ENCODE peak calls at places on chromosomes 5 and 9, in eight cellular contexts. One of them, this sample, is unnamed. For H3K27me3, the result is how much of the 10 kb centered on the place peaks cover.

GRCh38 chr5:123289210-123289609 is 134.0 kb downstream of the CEP120 start:
- DNase-seq in colonic mucosa: no peak
- DNase-seq in H9: no peak
- DNase-seq in HCT116: no peak
- DNase-seq in fibroblast of lung: no peak
- DNase-seq in PC-3: no peak
- DNase-seq in IMR-90: no peak
- DNase-seq in mammary epithelial cell: no peak
- DNase-seq in this sample: no peak

GRCh38 chr5:172901788-172902496 is 57.3 kb upstream of the RPL26L1 start:
- DNase-seq in colonic mucosa: no peak
- DNase-seq in H9: no peak
- DNase-seq in HCT116: no peak
- DNase-seq in fibroblast of lung: peak
- DNase-seq in PC-3: peak
- DNase-seq in IMR-90: peak
- DNase-seq in mammary epithelial cell: no peak
- DNase-seq in this sample: peak

GRCh38 chr9:121133104-121133816 is 58.5 kb downstream of the CNTRL start:
- DNase-seq in colonic mucosa: peak
- DNase-seq in H9: peak
- DNase-seq in HCT116: no peak
- DNase-seq in fibroblast of lung: no peak
- DNase-seq in PC-3: no peak
- DNase-seq in IMR-90: no peak
- DNase-seq in mammary epithelial cell: peak
- DNase-seq in this sample: peak

GRCh38 chr5:154520861-154521453 is 42.9 kb upstream of the HAND1 start:
- DNase-seq in colonic mucosa: peak
- DNase-seq in H9: peak
- DNase-seq in HCT116: peak
- DNase-seq in fibroblast of lung: no peak
- DNase-seq in PC-3: peak
- DNase-seq in IMR-90: no peak
- DNase-seq in mammary epithelial cell: no peak
- DNase-seq in this sample: peak

GRCh38 chr9:14418262-14419200 is 104.6 kb upstream of the NFIB start:
- DNase-seq in colonic mucosa: no peak
- DNase-seq in H9: no peak
- DNase-seq in HCT116: no peak
- DNase-seq in fibroblast of lung: no peak
- DNase-seq in PC-3: peak
- DNase-seq in IMR-90: no peak
- DNase-seq in mammary epithelial cell: no peak
- DNase-seq in this sample: no peak

GRCh38 chr5:97979740-97980139 is 793.7 kb upstream of the RGMB start:
- DNase-seq in colonic mucosa: no peak
- DNase-seq in H9: no peak
- DNase-seq in HCT116: no peak
- DNase-seq in fibroblast of lung: peak
- DNase-seq in PC-3: no peak
- DNase-seq in IMR-90: peak
- DNase-seq in mammary epithelial cell: no peak
- DNase-seq in this sample: no peak

GRCh38 chr5:143208781-143209510 is 194.5 kb downstream of the NR3C1 start:
- DNase-seq in colonic mucosa: no peak
- DNase-seq in H9: no peak
- DNase-seq in HCT116: no peak
- DNase-seq in fibroblast of lung: peak
- DNase-seq in PC-3: peak
- DNase-seq in IMR-90: peak
- DNase-seq in mammary epithelial cell: no peak
- DNase-seq in this sample: no peak

GRCh38 chr5:54357371-54358058 is 47.1 kb upstream of the ARL15 start:
- DNase-seq in colonic mucosa: no peak
- DNase-seq in H9: no peak
- DNase-seq in HCT116: no peak
- DNase-seq in fibroblast of lung: no peak
- DNase-seq in PC-3: no peak
- DNase-seq in IMR-90: no peak
- DNase-seq in mammary epithelial cell: no peak
- DNase-seq in this sample: no peak

GRCh38 chr9:137321726-137322361 is 19.8 kb upstream of the NRARP start:
- DNase-seq in colonic mucosa: no peak
- DNase-seq in H9: no peak
- DNase-seq in HCT116: no peak
- DNase-seq in fibroblast of lung: no peak
- DNase-seq in PC-3: no peak
- DNase-seq in IMR-90: no peak
- DNase-seq in mammary epithelial cell: no peak
- DNase-seq in this sample: peak

GRCh38 chr5:17228833-17229291 is 11.4 kb downstream of the BASP1 start:
- DNase-seq in colonic mucosa: no peak
- DNase-seq in H9: no peak
- DNase-seq in HCT116: no peak
- DNase-seq in fibroblast of lung: peak
- DNase-seq in PC-3: no peak
- DNase-seq in IMR-90: peak
- DNase-seq in mammary epithelial cell: peak
- DNase-seq in this sample: no peak

GRCh38 chr5:120531215-120531614 is 67.1 kb downstream of the PRR16 start:
- DNase-seq in colonic mucosa: no peak
- DNase-seq in H9: no peak
- DNase-seq in HCT116: no peak
- DNase-seq in fibroblast of lung: no peak
- DNase-seq in PC-3: no peak
- DNase-seq in IMR-90: no peak
- DNase-seq in mammary epithelial cell: no peak
- DNase-seq in this sample: no peak

GRCh38 chr5:27594141-27594540 is 555.8 kb upstream of the CDH9 start:
- DNase-seq in colonic mucosa: no peak
- DNase-seq in H9: no peak
- DNase-seq in HCT116: no peak
- DNase-seq in fibroblast of lung: no peak
- DNase-seq in PC-3: no peak
- DNase-seq in IMR-90: no peak
- DNase-seq in mammary epithelial cell: no peak
- DNase-seq in this sample: no peak

GRCh38 chr9:93071464-93071863 is 13.0 kb downstream of the SUSD3 start:
- DNase-seq in colonic mucosa: no peak
- DNase-seq in H9: peak
- DNase-seq in HCT116: peak
- DNase-seq in fibroblast of lung: peak
- DNase-seq in PC-3: peak
- DNase-seq in IMR-90: peak
- DNase-seq in mammary epithelial cell: no peak
- DNase-seq in this sample: peak

GRCh38 chr9:97237311-97237786 is 70.1 kb upstream of the CCDC180 start:
- DNase-seq in colonic mucosa: no peak
- DNase-seq in H9: peak
- DNase-seq in HCT116: no peak
- DNase-seq in fibroblast of lung: no peak
- DNase-seq in PC-3: no peak
- DNase-seq in IMR-90: no peak
- DNase-seq in mammary epithelial cell: no peak
- DNase-seq in this sample: peak

GRCh38 chr5:154181156-154181555 is 9.4 kb upstream of the GALNT10 start:
- DNase-seq in colonic mucosa: peak
- DNase-seq in H9: no peak
- DNase-seq in HCT116: no peak
- DNase-seq in fibroblast of lung: no peak
- DNase-seq in PC-3: no peak
- DNase-seq in IMR-90: no peak
- DNase-seq in mammary epithelial cell: no peak
- DNase-seq in this sample: no peak

GRCh38 chr9:77606526-77606925 is 41.6 kb downstream of the GNA14 start:
- DNase-seq in colonic mucosa: no peak
- DNase-seq in H9: no peak
- DNase-seq in HCT116: no peak
- DNase-seq in fibroblast of lung: no peak
- DNase-seq in PC-3: no peak
- DNase-seq in IMR-90: no peak
- DNase-seq in mammary epithelial cell: no peak
- DNase-seq in this sample: no peak

GRCh38 chr9:36815566-36816348 is 218.3 kb downstream of the PAX5 start:
- DNase-seq in colonic mucosa: no peak
- DNase-seq in H9: no peak
- DNase-seq in HCT116: no peak
- DNase-seq in fibroblast of lung: no peak
- DNase-seq in PC-3: no peak
- DNase-seq in IMR-90: no peak
- DNase-seq in mammary epithelial cell: no peak
- DNase-seq in this sample: no peak

GRCh38 chr5:321233-321725 is at the start of gene AHRR:
- DNase-seq in colonic mucosa: peak
- DNase-seq in H9: peak
- DNase-seq in HCT116: no peak
- DNase-seq in fibroblast of lung: peak
- DNase-seq in PC-3: peak
- DNase-seq in IMR-90: peak
- DNase-seq in mammary epithelial cell: peak
- DNase-seq in this sample: peak

GRCh38 chr9:107106416-107106815 is 176.7 kb upstream of the RAD23B start:
- DNase-seq in colonic mucosa: no peak
- DNase-seq in H9: no peak
- DNase-seq in HCT116: no peak
- DNase-seq in fibroblast of lung: no peak
- DNase-seq in PC-3: no peak
- DNase-seq in IMR-90: no peak
- DNase-seq in mammary epithelial cell: no peak
- DNase-seq in this sample: no peak

GRCh38 chr9:126378761-126379160 is 52.1 kb downstream of the MVB12B start:
- DNase-seq in colonic mucosa: peak
- DNase-seq in H9: no peak
- DNase-seq in HCT116: no peak
- DNase-seq in fibroblast of lung: no peak
- DNase-seq in PC-3: no peak
- DNase-seq in IMR-90: no peak
- DNase-seq in mammary epithelial cell: no peak
- DNase-seq in this sample: no peak

GRCh38 chr5:124735169-124735858 is 11.1 kb downstream of the ZNF608 start:
- DNase-seq in colonic mucosa: peak
- DNase-seq in H9: peak
- DNase-seq in HCT116: no peak
- DNase-seq in fibroblast of lung: peak
- DNase-seq in PC-3: no peak
- DNase-seq in IMR-90: no peak
- DNase-seq in mammary epithelial cell: no peak
- DNase-seq in this sample: peak

GRCh38 chr9:88672874-88673695 is 138.1 kb downstream of the NXNL2 start:
- DNase-seq in colonic mucosa: no peak
- DNase-seq in H9: no peak
- DNase-seq in HCT116: no peak
- DNase-seq in fibroblast of lung: no peak
- DNase-seq in PC-3: no peak
- DNase-seq in IMR-90: no peak
- DNase-seq in mammary epithelial cell: no peak
- DNase-seq in this sample: peak
- TF ChIP-seq CTCF in colonic mucosa: no peak
- TF ChIP-seq CTCF in H9: peak
- TF ChIP-seq CTCF in HCT116: no peak
- TF ChIP-seq CTCF in fibroblast of lung: no peak
- TF ChIP-seq CTCF in PC-3: no peak
- TF ChIP-seq CTCF in IMR-90: no peak
- TF ChIP-seq CTCF in mammary epithelial cell: peak
- TF ChIP-seq CTCF in this sample: peak

DNA sequence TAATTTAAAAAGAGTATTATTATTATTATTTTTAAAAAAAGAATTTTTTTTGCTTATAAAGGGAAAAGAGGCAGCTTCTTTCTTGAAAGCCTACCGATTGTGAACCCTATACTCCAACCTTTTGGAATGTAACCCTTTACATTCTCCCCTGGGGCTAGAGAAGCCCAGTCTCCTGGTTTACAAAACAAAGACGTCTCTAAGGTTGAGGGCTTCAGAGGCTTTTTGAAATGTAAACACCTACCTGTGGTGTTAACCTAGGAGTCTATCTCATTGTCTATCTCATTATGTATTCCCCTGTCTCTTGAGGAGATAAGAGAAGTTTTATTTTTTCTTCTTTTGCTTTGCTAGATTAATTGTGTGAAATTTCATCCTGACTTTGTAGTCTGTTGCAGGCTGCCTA is 4.7 kb downstream of the TNFSF8 start:
- DNase-seq in colonic mucosa: no peak
- DNase-seq in H9: peak
- DNase-seq in HCT116: no peak
- DNase-seq in fibroblast of lung: no peak
- DNase-seq in PC-3: no peak
- DNase-seq in IMR-90: no peak
- DNase-seq in mammary epithelial cell: no peak
- DNase-seq in this sample: no peak
- H3K27me3 ChIP-seq in colonic mucosa: under half
- H3K27me3 ChIP-seq in H9: half or more
- H3K27me3 ChIP-seq in HCT116: under half
- H3K27me3 ChIP-seq in fibroblast of lung: under half
- H3K27me3 ChIP-seq in PC-3: under half
- H3K27me3 ChIP-seq in IMR-90: half or more
- H3K27me3 ChIP-seq in mammary epithelial cell: under half
- H3K27me3 ChIP-seq in this sample: half or more

GRCh38 chr5:168317096-168317520 is 25.7 kb downstream of the WWC1 start:
- DNase-seq in colonic mucosa: no peak
- DNase-seq in H9: no peak
- DNase-seq in HCT116: no peak
- DNase-seq in fibroblast of lung: no peak
- DNase-seq in PC-3: no peak
- DNase-seq in IMR-90: no peak
- DNase-seq in mammary epithelial cell: no peak
- DNase-seq in this sample: no peak
- H3K9ac ChIP-seq in colonic mucosa: no peak
- H3K9ac ChIP-seq in H9: no peak
- H3K9ac ChIP-seq in HCT116: peak
- H3K9ac ChIP-seq in fibroblast of lung: no peak
- H3K9ac ChIP-seq in PC-3: no peak
- H3K9ac ChIP-seq in IMR-90: peak
- H3K9ac ChIP-seq in mammary epithelial cell: no peak
- H3K9ac ChIP-seq in this sample: no peak

GRCh38 chr5:82105457-82105856 is 133.6 kb downstream of the ATG10 start:
- DNase-seq in colonic mucosa: no peak
- DNase-seq in H9: no peak
- DNase-seq in HCT116: no peak
- DNase-seq in fibroblast of lung: peak
- DNase-seq in PC-3: peak
- DNase-seq in IMR-90: peak
- DNase-seq in mammary epithelial cell: peak
- DNase-seq in this sample: no peak

GRCh38 chr5:82106806-82107205 is 135.0 kb downstream of the ATG10 start:
- DNase-seq in colonic mucosa: no peak
- DNase-seq in H9: no peak
- DNase-seq in HCT116: no peak
- DNase-seq in fibroblast of lung: no peak
- DNase-seq in PC-3: no peak
- DNase-seq in IMR-90: no peak
- DNase-seq in mammary epithelial cell: no peak
- DNase-seq in this sample: no peak

GRCh38 chr5:82109013-82109412 is 137.2 kb downstream of the ATG10 start:
- DNase-seq in colonic mucosa: no peak
- DNase-seq in H9: no peak
- DNase-seq in HCT116: no peak
- DNase-seq in fibroblast of lung: no peak
- DNase-seq in PC-3: no peak
- DNase-seq in IMR-90: no peak
- DNase-seq in mammary epithelial cell: no peak
- DNase-seq in this sample: no peak

GRCh38 chr5:82106207-82106606 is 134.4 kb downstream of the ATG10 start:
- DNase-seq in colonic mucosa: no peak
- DNase-seq in H9: no peak
- DNase-seq in HCT116: no peak
- DNase-seq in fibroblast of lung: peak
- DNase-seq in PC-3: no peak
- DNase-seq in IMR-90: peak
- DNase-seq in mammary epithelial cell: peak
- DNase-seq in this sample: no peak

GRCh38 chr5:82107277-82107676 is 135.5 kb downstream of the ATG10 start:
- DNase-seq in colonic mucosa: no peak
- DNase-seq in H9: no peak
- DNase-seq in HCT116: no peak
- DNase-seq in fibroblast of lung: peak
- DNase-seq in PC-3: peak
- DNase-seq in IMR-90: peak
- DNase-seq in mammary epithelial cell: no peak
- DNase-seq in this sample: no peak
- TF ChIP-seq CTCF in colonic mucosa: peak
- TF ChIP-seq CTCF in H9: peak
- TF ChIP-seq CTCF in HCT116: peak
- TF ChIP-seq CTCF in fibroblast of lung: peak
- TF ChIP-seq CTCF in PC-3: peak
- TF ChIP-seq CTCF in IMR-90: peak
- TF ChIP-seq CTCF in mammary epithelial cell: peak
- TF ChIP-seq CTCF in this sample: peak